ENCODE peak calls at places on chromosomes 16 and 17, in four cellular contexts. A, S, R and E are unnamed samples.

GRCh38 chr16:85422374-85423185 is 190.5 kb upstream of the GSE1 start:
- DNase-seq in A (no peak), S (no peak), R (peak; percentile 89), E (no peak)

GRCh38 chr17:1649116-1649843 is 386 bp downstream of the RILP start:
- DNase-seq in A (peak; percentile 90), S (peak; percentile 73), R (peak; percentile 23), E (no peak)

GRCh38 chr17:78128616-78129384 is at the start of gene TMC6:
- DNase-seq in A (peak; percentile 93), S (peak; percentile 85), R (peak; percentile 71), E (no peak)

GRCh38 chr16:3706253-3707145 is 10.8 kb downstream of the TRAP1 start:
- DNase-seq in A (no peak), S (no peak), R (no peak), E (no peak)

GRCh38 chr17:66564992-66565465 is 262.6 kb downstream of the PRKCA start:
- DNase-seq in A (peak; percentile 72), S (no peak), R (no peak), E (no peak)

GRCh38 chr17:32258383-32259121 is 7.1 kb upstream of the RHBDL3 start:
- DNase-seq in A (peak; percentile 24), S (no peak), R (no peak), E (no peak)

GRCh38 chr16:21603920-21604319 is 4.5 kb downstream of the METTL9 start:
- DNase-seq in A (no peak), S (no peak), R (no peak), E (no peak)

GRCh38 chr17:31678431-31678830 is 180.6 kb downstream of the COPRS start:
- DNase-seq in A (no peak), S (no peak), R (no peak), E (no peak)

GRCh38 chr17:68868708-68869107 is 86.5 kb downstream of the ABCA8 start:
- DNase-seq in A (no peak), S (no peak), R (no peak), E (peak; percentile 17)

GRCh38 chr17:27332052-27332403 is 38.1 kb downstream of the WSB1 start:
- DNase-seq in A (no peak), S (no peak), R (no peak), E (no peak)

GRCh38 chr16:66660422-66661209 is 35.9 kb downstream of the CMTM4 start:
- DNase-seq in A (peak; percentile 70), S (peak; percentile 67), R (peak; percentile 52), E (peak; percentile 68)

GRCh38 chr16:72705806-72706205 is 342.1 kb downstream of the ZFHX3 start:
- DNase-seq in A (no peak), S (no peak), R (no peak), E (no peak)

GRCh38 chr17:82881900-82882714 is 42.3 kb upstream of the ZNF750 start:
- DNase-seq in A (no peak), S (no peak), R (no peak), E (no peak)

GRCh38 chr17:76151896-76152454 is 10.9 kb upstream of the FOXJ1 start:
- DNase-seq in A (no peak), S (no peak), R (no peak), E (no peak)

GRCh38 chr17:48054238-48055185 is 6.4 kb downstream of the NFE2L1 start:
- DNase-seq in A (peak; percentile 89), S (no peak), R (peak; percentile 46), E (no peak)

GRCh38 chr17:13544292-13544691 is 57.4 kb downstream of the HS3ST3A1 start:
- DNase-seq in A (no peak), S (no peak), R (no peak), E (peak; percentile 91)

GRCh38 chr17:42806249-42806648 is 7.6 kb downstream of the CNTD1 start:
- DNase-seq in A (no peak), S (no peak), R (no peak), E (no peak)

GRCh38 chr17:34725008-34725407 is 145.6 kb downstream of the TMEM132E start:
- DNase-seq in A (no peak), S (no peak), R (no peak), E (no peak)

GRCh38 chr17:13031718-13032350 is 14.0 kb upstream of the ELAC2 start:
- DNase-seq in A (peak; percentile 66), S (peak; percentile 68), R (no peak), E (no peak)